ENCODE peak calls at places on chromosomes 4 and X, in four cellular contexts. I is heart right ventricle; P is pancreas; Y is CD8-positive, alpha-beta T cell. C is an unnamed sample. For H3K9me3, the result is how much of the 10 kb centered on the place peaks cover.

GRCh38 chrX:10360121-10360520 is 203.3 kb downstream of the CLCN4 start:
- DNase-seq in I (peak), P (no peak), Y (no peak), C (peak)

GRCh38 chr4:28427306-28428085 is 1566.9 kb downstream of the STIM2 start:
- DNase-seq in I (no peak), P (no peak), Y (no peak), C (no peak)

GRCh38 chr4:86160423-86160822 is 199.4 kb downstream of the MAPK10 start:
- DNase-seq in I (no peak), P (no peak), Y (no peak), C (no peak)

GRCh38 chrX:17706676-17707075 is 30.6 kb upstream of the SCML1 start:
- DNase-seq in I (no peak), P (no peak), Y (no peak), C (no peak)

GRCh38 chrX:48676893-48677270 is 6.7 kb upstream of the WAS start:
- DNase-seq in I (no peak), P (no peak), Y (no peak), C (no peak)

GRCh38 chrX:126485371-126485770 is 67.2 kb downstream of the DCAF12L1 start:
- DNase-seq in I (no peak), P (no peak), Y (no peak), C (no peak)

GRCh38 chr4:82419451-82419850 is 10.8 kb downstream of the HNRNPDL start:
- DNase-seq in I (no peak), P (no peak), Y (no peak), C (no peak)

GRCh38 chr4:185358514-185359433 is 37.0 kb downstream of the LRP2BP start:
- DNase-seq in I (no peak), P (no peak), Y (no peak), C (no peak)

GRCh38 chr4:111268769-111269414 is 646.0 kb upstream of the PITX2 start:
- DNase-seq in I (no peak), P (no peak), Y (no peak), C (no peak)

DNA sequence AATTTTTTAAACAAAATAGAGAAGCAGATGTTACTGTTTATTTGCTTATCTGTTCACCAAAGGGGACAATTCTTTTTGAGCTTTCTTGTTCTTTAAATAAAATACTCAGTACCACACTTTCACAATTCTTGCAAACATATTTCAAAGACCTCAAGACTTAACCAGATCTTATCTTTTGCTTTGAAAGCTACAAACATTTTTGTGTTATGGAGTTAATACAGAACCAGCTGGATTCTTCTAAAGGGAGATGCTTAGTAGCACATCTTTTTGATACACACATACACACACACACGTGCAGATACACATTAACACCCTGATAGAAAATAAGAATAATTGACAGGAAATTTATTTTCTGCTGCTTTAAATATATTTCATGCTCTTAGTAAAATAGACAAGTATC is 379.1 kb downstream of the SH2D1A start:
- DNase-seq in I (no peak), P (no peak), Y (no peak), C (no peak)
- H3K9me3 ChIP-seq in I (under half), P (under half), Y (under half), C (under half)

DNA sequence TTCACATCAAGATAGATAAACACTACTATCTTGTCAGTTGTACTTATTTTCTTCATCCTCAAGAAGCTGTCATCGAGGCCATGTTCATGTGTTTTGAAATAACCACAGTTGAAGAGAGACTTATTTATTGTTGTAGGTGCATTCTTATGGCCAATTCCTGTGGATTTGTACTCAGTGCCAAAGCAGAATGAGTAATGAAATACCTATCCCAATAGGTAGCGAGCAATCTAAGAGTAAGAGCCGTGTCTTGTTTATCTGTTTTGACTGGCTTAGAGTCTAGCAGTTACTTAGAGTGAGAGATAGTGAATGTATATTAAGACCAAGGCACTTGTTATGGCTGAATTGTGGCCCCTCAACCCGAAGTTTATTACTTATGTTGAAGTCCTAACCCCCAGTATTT is 631.0 kb upstream of the SPANXN1 start:
- DNase-seq in I (no peak), P (no peak), Y (no peak), C (no peak)
- H3K9me3 ChIP-seq in I (under half), P (under half), Y (under half), C (under half)

GRCh38 chrX:135644624-135645023 is 68.8 kb upstream of the CT45A1 start:
- DNase-seq in I (no peak), P (no peak), Y (no peak), C (no peak)

GRCh38 chrX:135639066-135639815 is 74.2 kb upstream of the CT45A1 start:
- DNase-seq in I (no peak), P (no peak), Y (no peak), C (no peak)
- H3K9me3 ChIP-seq in I (under half), P (under half), Y (under half), C (under half)

DNA sequence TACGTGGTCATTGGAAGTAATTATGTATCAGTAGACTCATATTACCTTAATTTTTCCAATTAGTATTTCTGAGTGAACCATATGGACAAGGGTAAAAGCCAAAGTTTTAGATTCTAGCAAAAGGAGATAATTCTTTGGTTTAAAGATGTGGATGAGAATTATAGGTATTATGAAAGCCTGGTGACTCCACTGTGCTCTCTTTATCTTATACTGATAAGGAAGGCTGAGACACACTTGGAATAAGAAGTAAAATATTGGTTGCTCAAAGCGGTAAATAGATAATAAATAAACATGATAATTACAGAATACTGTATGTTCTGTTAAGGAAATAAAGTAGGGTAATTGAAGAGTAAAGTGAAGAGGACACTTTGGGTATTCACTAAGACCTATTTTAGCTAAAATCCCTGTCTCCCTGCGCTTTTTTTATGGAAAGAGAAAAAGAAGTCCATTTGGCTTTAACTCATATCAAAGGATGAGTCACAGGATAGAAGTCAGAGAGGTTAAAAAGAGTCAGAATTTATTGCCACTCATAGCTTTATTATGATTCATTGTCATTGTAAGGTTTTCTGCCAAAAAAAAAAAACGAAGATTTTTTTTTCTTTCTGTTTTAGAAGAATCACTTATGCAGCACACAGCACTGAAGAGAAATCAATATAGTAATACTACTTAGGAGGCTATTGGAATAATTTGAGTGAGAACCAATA is 2463.2 kb downstream of the ARAP2 start:
- DNase-seq in I (no peak), P (no peak), Y (no peak), C (no peak)
- H3K9me3 ChIP-seq in I (under half), P (under half), Y (under half), C (under half)

C was measured in psoas muscle.